ENCODE peak calls at places on chromosome 10, in six cellular contexts. Y, O, V, R, S and G are unnamed samples.

GRCh38 chr10:1203216-1203615 is 147.0 kb downstream of the WDR37 start:
- DNase-seq in Y (peak), R (no peak), V (no peak), S (no peak), O (no peak), G (no peak)

GRCh38 chr10:31288961-31289360 is 30.1 kb upstream of the ZEB1 start:
- DNase-seq in S (no peak), V (no peak), R (no peak), Y (no peak), O (no peak), G (peak)

GRCh38 chr10:103660364-103661197 is 167.1 kb downstream of the NEURL1 start:
- DNase-seq in Y (no peak), R (no peak), O (no peak), V (no peak), S (no peak), G (peak)

GRCh38 chr10:114550756-114551290 is 107.3 kb downstream of the ABLIM1 start:
- DNase-seq in R (no peak), V (no peak), O (peak), S (no peak), Y (peak), G (peak)

GRCh38 chr10:31697271-31698168 is 231.1 kb downstream of the ARHGAP12 start:
- DNase-seq in Y (peak), V (peak), S (no peak), R (peak), O (no peak), G (peak)

GRCh38 chr10:78857193-78857592 is 211.6 kb upstream of the ZMIZ1 start:
- DNase-seq in S (no peak), R (no peak), O (no peak), Y (no peak), V (no peak), G (peak)

GRCh38 chr10:28314211-28314610 is 11.3 kb upstream of the MPP7 start:
- DNase-seq in O (no peak), V (no peak), S (no peak), R (no peak), Y (no peak), G (no peak)

GRCh38 chr10:82282782-82283456 is 407.9 kb downstream of the NRG3 start:
- DNase-seq in V (no peak), R (no peak), O (no peak), S (no peak), Y (no peak), G (no peak)

GRCh38 chr10:17236468-17236886 is 8.4 kb downstream of the VIM start:
- DNase-seq in Y (no peak), V (no peak), O (no peak), S (no peak), R (no peak), G (no peak)

GRCh38 chr10:32155075-32155516 is 98.9 kb upstream of the KIF5B start:
- DNase-seq in O (no peak), R (no peak), Y (no peak), S (no peak), V (no peak), G (no peak)

GRCh38 chr10:8344756-8345155 is 290.3 kb downstream of the GATA3 start:
- DNase-seq in R (no peak), S (no peak), O (no peak), V (no peak), Y (no peak), G (no peak)

GRCh38 chr10:102702742-102703141 is 11.5 kb downstream of the ARL3 start:
- DNase-seq in V (no peak), S (no peak), R (no peak), Y (no peak), O (no peak), G (no peak)

GRCh38 chr10:77874872-77875271 is 51.7 kb downstream of the DLG5 start:
- DNase-seq in V (no peak), Y (no peak), S (no peak), R (no peak), O (no peak), G (no peak)

GRCh38 chr10:123398180-123398591 is 244.0 kb downstream of the BUB3 start:
- DNase-seq in R (no peak), S (no peak), O (no peak), Y (no peak), V (no peak), G (no peak)

GRCh38 chr10:104098360-104098925 is 12.8 kb upstream of the COL17A1 start:
- DNase-seq in V (no peak), Y (no peak), S (no peak), R (no peak), O (no peak), G (no peak)

GRCh38 chr10:70315815-70316214 is 32.0 kb upstream of the NPFFR1 start:
- DNase-seq in S (no peak), R (no peak), Y (no peak), O (no peak), V (no peak), G (no peak)